ENCODE peak calls at places on chromosome X, in ten cellular contexts. I is uterus, J is breast epithelium, P is choroid plexus epithelial cell, O is HepG2, Y is tibial nerve, M is PC-3, H is AG09309, W is stomach, S is AG04449. C is an unnamed sample.

GRCh38 chrX:143633530-143634372 is 2.1 kb downstream of the SLITRK4 start:
- DNase-seq in O (no peak), W (no peak), S (no peak), P (no peak), Y (no peak), I (no peak), M (peak), H (no peak), J (no peak), C (no peak)

GRCh38 chrX:49186125-49187027 is at the start of gene PRICKLE3:
- DNase-seq in S (no peak), P (peak), J (peak), Y (peak), H (no peak), W (peak), M (peak), O (peak), I (peak), C (no peak)

GRCh38 chrX:11386001-11386523 is 92.8 kb downstream of the AMELX start:
- DNase-seq in I (peak), Y (no peak), O (no peak), J (no peak), W (no peak), H (peak), S (no peak), M (peak), P (peak), C (no peak)

GRCh38 chrX:63657821-63658220 is 127.2 kb downstream of the ARHGEF9 start:
- DNase-seq in H (peak), I (peak), W (no peak), J (peak), M (peak), O (no peak), Y (no peak), P (peak), S (peak), C (peak)

GRCh38 chrX:11530621-11531020 is 135.1 kb downstream of the ARHGAP6 start:
- DNase-seq in W (no peak), S (no peak), M (no peak), I (no peak), O (no peak), Y (no peak), H (no peak), P (peak), J (no peak), C (no peak)

GRCh38 chrX:56785442-56785841 is 56.4 kb downstream of the NBDY start:
- DNase-seq in H (no peak), O (no peak), M (no peak), I (no peak), P (no peak), J (no peak), Y (no peak), S (no peak), W (peak), C (no peak)

GRCh38 chrX:1582686-1583437 is 8.5 kb upstream of the AKAP17A start:
- DNase-seq in S (no peak), M (peak), H (no peak), J (no peak), W (peak), I (no peak), Y (no peak), P (peak), O (peak), C (no peak)

GRCh38 chrX:11412715-11413623 is 119.8 kb downstream of the AMELX start:
- DNase-seq in S (no peak), J (no peak), Y (no peak), W (no peak), M (no peak), I (no peak), P (peak), O (no peak), H (no peak), C (no peak)

GRCh38 chrX:5117816-5118215 is 1110.9 kb downstream of the NLGN4X start:
- DNase-seq in M (peak), Y (no peak), O (no peak), J (no peak), S (no peak), H (no peak), P (no peak), I (no peak), W (no peak), C (no peak)

GRCh38 chrX:5113128-5113527 is 1115.5 kb downstream of the NLGN4X start:
- DNase-seq in M (peak), I (no peak), S (no peak), H (no peak), O (no peak), W (no peak), P (peak), Y (no peak), J (no peak), C (no peak)
- TF ChIP-seq CTCF in M (peak), I (no peak), S (no peak), H (no peak), O (no peak), W (no peak), P (no peak), Y (no peak), J (peak), C (no peak)

DNA sequence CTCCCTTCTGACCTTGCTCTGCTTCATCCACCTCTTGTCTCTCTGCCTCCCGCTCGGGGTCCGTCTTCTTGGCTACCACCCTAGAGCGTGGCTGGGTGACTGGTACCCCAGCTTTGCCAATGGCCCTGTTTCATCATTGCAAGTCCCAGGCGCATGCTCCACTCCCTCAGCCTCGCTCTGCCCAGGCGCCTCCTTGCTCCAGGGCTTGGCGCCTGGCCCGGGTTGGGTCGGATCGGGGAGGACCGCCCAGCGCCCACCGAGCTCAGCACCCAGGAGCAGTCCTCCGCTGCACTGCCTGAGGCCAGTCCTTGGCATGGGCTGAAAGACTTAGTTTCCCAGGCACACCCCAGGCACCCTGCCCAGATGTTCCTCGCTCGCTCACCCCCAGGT is 577 bp downstream of the BGN start:
- DNase-seq in W (no peak), P (peak), M (no peak), S (no peak), H (no peak), Y (no peak), J (no peak), I (peak), O (no peak), C (no peak)
- H3K4me3 ChIP-seq in W (peak), P (peak), M (no peak), S (peak), H (peak), Y (peak), J (peak), I (peak), O (peak), C (peak)

GRCh38 chrX:95351089-95351488 is 1333.6 kb upstream of the DIAPH2 start:
- DNase-seq in W (no peak), O (no peak), S (no peak), J (no peak), H (no peak), P (no peak), Y (no peak), I (no peak), M (no peak), C (no peak)

DNA sequence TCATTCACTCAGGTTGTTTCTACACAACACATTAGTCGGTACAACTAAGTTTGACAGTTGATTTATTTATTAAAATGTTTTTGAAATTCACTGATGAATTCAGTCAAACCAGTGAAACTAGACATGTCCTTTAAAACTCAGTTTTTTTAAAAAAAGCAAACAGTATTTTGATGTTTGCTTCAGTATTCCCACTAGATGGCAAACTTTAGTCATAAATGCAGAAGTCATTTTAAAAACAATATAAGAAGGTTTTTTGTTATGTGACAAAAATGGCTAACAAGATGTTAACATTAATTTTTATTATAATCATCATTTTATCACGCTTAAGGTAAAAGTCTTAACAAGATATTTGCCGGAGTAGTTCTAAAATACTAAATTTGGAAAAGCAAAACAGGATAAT is 1337.8 kb upstream of the DIAPH2 start:
- DNase-seq in P (peak), Y (no peak), O (peak), J (no peak), M (peak), S (no peak), H (no peak), W (no peak), I (no peak), C (no peak)
- TF ChIP-seq CTCF in P (no peak), Y (no peak), O (no peak), J (no peak), M (peak), S (no peak), H (no peak), W (no peak), I (no peak), C (no peak)

GRCh38 chrX:153725832-153726285 is 1.2 kb downstream of the ABCD1 start:
- DNase-seq in J (no peak), I (peak), M (peak), P (no peak), H (no peak), O (no peak), S (no peak), W (no peak), Y (peak), C (no peak)

GRCh38 chrX:153728951-153729631 is 4.4 kb downstream of the ABCD1 start:
- DNase-seq in M (no peak), P (no peak), I (no peak), H (no peak), J (no peak), W (no peak), O (no peak), S (no peak), Y (no peak), C (no peak)

GRCh38 chrX:153728095-153728494 is 3.4 kb downstream of the ABCD1 start:
- DNase-seq in H (no peak), Y (no peak), O (peak), J (no peak), I (no peak), S (no peak), W (no peak), M (no peak), P (no peak), C (no peak)

GRCh38 chrX:153726286-153727107 is 1.8 kb downstream of the ABCD1 start:
- DNase-seq in W (peak), Y (peak), O (peak), S (no peak), M (peak), H (no peak), P (peak), I (peak), J (no peak), C (no peak)

DNA sequence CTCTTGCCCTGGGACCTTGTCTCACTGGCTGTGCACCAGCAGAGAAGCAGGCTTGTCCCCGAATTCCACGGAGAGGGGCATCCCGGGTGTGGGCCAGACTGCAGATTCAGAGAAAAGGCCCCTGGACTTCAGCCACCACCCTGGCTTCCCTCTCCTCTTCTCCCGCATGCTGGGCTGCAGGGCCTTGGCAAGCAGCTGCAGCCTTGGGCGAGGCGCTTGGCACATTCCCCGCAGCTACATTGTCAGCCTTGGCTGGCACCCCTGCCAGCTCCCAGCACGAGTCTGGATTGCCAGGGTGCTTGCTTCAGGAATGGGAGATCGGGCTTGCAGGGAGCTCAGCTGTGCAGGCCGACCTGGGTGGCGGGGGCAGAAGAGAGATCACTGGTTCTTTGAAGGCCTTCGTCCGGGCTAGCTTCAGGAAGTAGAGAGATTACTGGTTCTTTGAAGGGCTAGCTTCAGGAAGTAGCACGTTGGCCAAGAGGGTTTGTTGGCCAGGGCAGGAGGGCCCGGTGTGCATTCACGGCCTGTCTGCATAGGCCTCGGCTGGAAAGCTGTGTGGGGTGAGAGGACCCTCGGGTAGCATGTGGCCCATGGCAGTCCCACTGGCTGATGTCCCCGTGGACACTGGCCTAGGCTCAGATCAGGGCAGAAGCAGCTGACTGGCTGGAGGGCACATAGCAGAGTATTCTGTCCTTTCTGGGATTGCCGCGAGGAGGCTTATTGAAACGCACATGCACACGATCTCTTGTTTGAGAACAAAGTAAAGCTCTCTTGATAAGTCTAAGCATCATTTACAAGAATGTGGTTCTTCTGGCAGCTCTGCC is 2.7 kb downstream of the ABCD1 start:
- DNase-seq in S (no peak), I (peak), W (peak), Y (peak), M (peak), P (peak), O (peak), H (no peak), J (no peak), C (no peak)
- H3K4me3 ChIP-seq in S (peak), I (peak), W (no peak), Y (peak), M (peak), P (no peak), O (peak), H (peak), J (peak), C (no peak)

GRCh38 chrX:42490111-42490510 is 287.9 kb downstream of the PPP1R2C start:
- DNase-seq in S (no peak), J (no peak), I (no peak), Y (no peak), O (no peak), W (no peak), M (no peak), H (no peak), P (no peak), C (no peak)

GRCh38 chrX:42485621-42486020 is 292.3 kb downstream of the PPP1R2C start:
- DNase-seq in O (no peak), I (no peak), P (no peak), J (no peak), W (no peak), H (no peak), M (no peak), Y (no peak), S (no peak), C (no peak)

GRCh38 chrX:42484233-42484632 is 293.7 kb downstream of the PPP1R2C start:
- DNase-seq in P (no peak), S (no peak), J (no peak), I (no peak), W (no peak), O (no peak), M (no peak), Y (no peak), H (no peak), C (no peak)
- TF ChIP-seq CTCF in P (no peak), S (no peak), J (no peak), I (no peak), W (no peak), O (no peak), M (no peak), Y (no peak), H (no peak), C (no peak)

DNA sequence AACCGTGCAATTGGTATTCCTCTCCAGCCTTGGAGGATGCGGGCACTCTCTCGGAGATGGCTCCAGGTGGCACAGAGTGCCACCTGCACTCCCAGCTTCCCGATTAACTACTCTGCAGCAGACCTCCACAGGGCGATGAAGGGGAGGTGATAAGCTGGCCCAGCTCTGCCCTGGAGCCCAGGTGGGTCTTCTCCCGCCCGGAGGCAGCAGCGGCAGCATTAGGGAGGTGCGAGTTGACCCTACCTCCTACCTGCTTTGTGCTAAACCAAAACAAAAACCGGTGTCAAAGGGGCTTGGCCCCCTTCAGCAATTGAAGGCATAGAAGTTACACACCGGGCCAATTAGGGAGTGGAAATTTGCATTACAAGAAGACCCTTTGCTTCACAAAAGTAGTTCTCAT is 137.4 kb upstream of the MAMLD1 start:
- DNase-seq in P (no peak), Y (no peak), S (no peak), J (no peak), M (no peak), O (no peak), I (no peak), W (no peak), H (no peak), C (no peak)
- H3K4me3 ChIP-seq in P (no peak), Y (no peak), S (no peak), J (no peak), M (no peak), O (no peak), I (no peak), W (no peak), H (no peak), C (no peak)